ENCODE peak calls at places on chromosomes 12 and 14, in nine cellular contexts. One of them, this sample, is unnamed.

GRCh38 chr12:114163766-114164165 is 197.6 kb upstream of the RBM19 start:
- DNase-seq in activated naive CD8-positive, alpha-beta T cell treated with anti-CD3 and anti-CD28 coated beads, Interleukin-2, amount 10 ng/mL, durations not matched to agents 7 days and 5 days: no peak
- DNase-seq in SK-MEL-5: no peak
- DNase-seq in thoracic aorta: no peak
- DNase-seq in left colon: no peak
- DNase-seq in NCI-H1092 treated with DMSO at 0.1 percent for 48 hours: no peak
- DNase-seq in GDM1: no peak
- DNase-seq in stimulated activated CD4-positive, alpha-beta T cell treated with anti-CD3 and anti-CD28 coated beads, TNF-alpha, amount 100 ng/mL, for 4 hours: no peak
- DNase-seq in GM23338: no peak
- DNase-seq in this sample: no peak

GRCh38 chr12:77835982-77836381 is 5.3 kb downstream of the NAV3 start:
- DNase-seq in SK-MEL-5: no peak
- DNase-seq in GDM1: no peak
- DNase-seq in activated naive CD8-positive, alpha-beta T cell treated with anti-CD3 and anti-CD28 coated beads, Interleukin-2, amount 10 ng/mL, durations not matched to agents 7 days and 5 days: no peak
- DNase-seq in stimulated activated CD4-positive, alpha-beta T cell treated with anti-CD3 and anti-CD28 coated beads, TNF-alpha, amount 100 ng/mL, for 4 hours: no peak
- DNase-seq in thoracic aorta: no peak
- DNase-seq in left colon: no peak
- DNase-seq in NCI-H1092 treated with DMSO at 0.1 percent for 48 hours: no peak
- DNase-seq in GM23338: no peak
- DNase-seq in this sample: no peak

GRCh38 chr14:67674139-67674479 is 323 bp downstream of the VTI1B start:
- DNase-seq in GM23338: peak
- DNase-seq in SK-MEL-5: peak
- DNase-seq in thoracic aorta: no peak
- DNase-seq in NCI-H1092 treated with DMSO at 0.1 percent for 48 hours: peak
- DNase-seq in activated naive CD8-positive, alpha-beta T cell treated with anti-CD3 and anti-CD28 coated beads, Interleukin-2, amount 10 ng/mL, durations not matched to agents 7 days and 5 days: peak
- DNase-seq in GDM1: peak
- DNase-seq in stimulated activated CD4-positive, alpha-beta T cell treated with anti-CD3 and anti-CD28 coated beads, TNF-alpha, amount 100 ng/mL, for 4 hours: peak
- DNase-seq in left colon: peak
- DNase-seq in this sample: peak

GRCh38 chr14:101854366-101854765 is 92.9 kb downstream of the PPP2R5C start:
- DNase-seq in left colon: no peak
- DNase-seq in NCI-H1092 treated with DMSO at 0.1 percent for 48 hours: no peak
- DNase-seq in stimulated activated CD4-positive, alpha-beta T cell treated with anti-CD3 and anti-CD28 coated beads, TNF-alpha, amount 100 ng/mL, for 4 hours: no peak
- DNase-seq in SK-MEL-5: no peak
- DNase-seq in thoracic aorta: no peak
- DNase-seq in GDM1: peak
- DNase-seq in activated naive CD8-positive, alpha-beta T cell treated with anti-CD3 and anti-CD28 coated beads, Interleukin-2, amount 10 ng/mL, durations not matched to agents 7 days and 5 days: no peak
- DNase-seq in GM23338: no peak
- DNase-seq in this sample: no peak

GRCh38 chr14:103088921-103089320 is 4.9 kb downstream of the LBHD2 start:
- DNase-seq in stimulated activated CD4-positive, alpha-beta T cell treated with anti-CD3 and anti-CD28 coated beads, TNF-alpha, amount 100 ng/mL, for 4 hours: no peak
- DNase-seq in GM23338: no peak
- DNase-seq in GDM1: no peak
- DNase-seq in left colon: no peak
- DNase-seq in SK-MEL-5: no peak
- DNase-seq in NCI-H1092 treated with DMSO at 0.1 percent for 48 hours: no peak
- DNase-seq in activated naive CD8-positive, alpha-beta T cell treated with anti-CD3 and anti-CD28 coated beads, Interleukin-2, amount 10 ng/mL, durations not matched to agents 7 days and 5 days: no peak
- DNase-seq in thoracic aorta: no peak
- DNase-seq in this sample: no peak

GRCh38 chr12:86261606-86262005 is 5.4 kb upstream of the MGAT4C start:
- DNase-seq in left colon: no peak
- DNase-seq in activated naive CD8-positive, alpha-beta T cell treated with anti-CD3 and anti-CD28 coated beads, Interleukin-2, amount 10 ng/mL, durations not matched to agents 7 days and 5 days: no peak
- DNase-seq in thoracic aorta: no peak
- DNase-seq in stimulated activated CD4-positive, alpha-beta T cell treated with anti-CD3 and anti-CD28 coated beads, TNF-alpha, amount 100 ng/mL, for 4 hours: no peak
- DNase-seq in GM23338: peak
- DNase-seq in NCI-H1092 treated with DMSO at 0.1 percent for 48 hours: no peak
- DNase-seq in GDM1: no peak
- DNase-seq in SK-MEL-5: no peak
- DNase-seq in this sample: no peak

GRCh38 chr12:3489057-3489456 is 1.9 kb upstream of the PRMT8 start:
- DNase-seq in thoracic aorta: no peak
- DNase-seq in GM23338: no peak
- DNase-seq in SK-MEL-5: no peak
- DNase-seq in GDM1: no peak
- DNase-seq in stimulated activated CD4-positive, alpha-beta T cell treated with anti-CD3 and anti-CD28 coated beads, TNF-alpha, amount 100 ng/mL, for 4 hours: no peak
- DNase-seq in NCI-H1092 treated with DMSO at 0.1 percent for 48 hours: no peak
- DNase-seq in left colon: no peak
- DNase-seq in activated naive CD8-positive, alpha-beta T cell treated with anti-CD3 and anti-CD28 coated beads, Interleukin-2, amount 10 ng/mL, durations not matched to agents 7 days and 5 days: no peak
- DNase-seq in this sample: no peak

GRCh38 chr14:93073366-93073722 is 42.4 kb downstream of the ITPK1 start:
- DNase-seq in thoracic aorta: no peak
- DNase-seq in stimulated activated CD4-positive, alpha-beta T cell treated with anti-CD3 and anti-CD28 coated beads, TNF-alpha, amount 100 ng/mL, for 4 hours: no peak
- DNase-seq in NCI-H1092 treated with DMSO at 0.1 percent for 48 hours: no peak
- DNase-seq in left colon: no peak
- DNase-seq in GM23338: no peak
- DNase-seq in GDM1: no peak
- DNase-seq in activated naive CD8-positive, alpha-beta T cell treated with anti-CD3 and anti-CD28 coated beads, Interleukin-2, amount 10 ng/mL, durations not matched to agents 7 days and 5 days: no peak
- DNase-seq in SK-MEL-5: peak
- DNase-seq in this sample: no peak

GRCh38 chr12:94095618-94096017 is 52.8 kb upstream of the PLXNC1 start:
- DNase-seq in left colon: no peak
- DNase-seq in GDM1: no peak
- DNase-seq in NCI-H1092 treated with DMSO at 0.1 percent for 48 hours: no peak
- DNase-seq in GM23338: no peak
- DNase-seq in activated naive CD8-positive, alpha-beta T cell treated with anti-CD3 and anti-CD28 coated beads, Interleukin-2, amount 10 ng/mL, durations not matched to agents 7 days and 5 days: no peak
- DNase-seq in thoracic aorta: no peak
- DNase-seq in SK-MEL-5: no peak
- DNase-seq in stimulated activated CD4-positive, alpha-beta T cell treated with anti-CD3 and anti-CD28 coated beads, TNF-alpha, amount 100 ng/mL, for 4 hours: no peak
- DNase-seq in this sample: no peak

GRCh38 chr14:67370830-67371229 is 10.7 kb downstream of the EIF2S1 start:
- DNase-seq in SK-MEL-5: no peak
- DNase-seq in left colon: no peak
- DNase-seq in GDM1: no peak
- DNase-seq in stimulated activated CD4-positive, alpha-beta T cell treated with anti-CD3 and anti-CD28 coated beads, TNF-alpha, amount 100 ng/mL, for 4 hours: no peak
- DNase-seq in GM23338: no peak
- DNase-seq in thoracic aorta: no peak
- DNase-seq in NCI-H1092 treated with DMSO at 0.1 percent for 48 hours: no peak
- DNase-seq in activated naive CD8-positive, alpha-beta T cell treated with anti-CD3 and anti-CD28 coated beads, Interleukin-2, amount 10 ng/mL, durations not matched to agents 7 days and 5 days: no peak
- DNase-seq in this sample: no peak

GRCh38 chr14:54603362-54603761 is 36.4 kb downstream of the SAMD4A start:
- DNase-seq in GDM1: no peak
- DNase-seq in NCI-H1092 treated with DMSO at 0.1 percent for 48 hours: no peak
- DNase-seq in SK-MEL-5: no peak
- DNase-seq in left colon: no peak
- DNase-seq in activated naive CD8-positive, alpha-beta T cell treated with anti-CD3 and anti-CD28 coated beads, Interleukin-2, amount 10 ng/mL, durations not matched to agents 7 days and 5 days: no peak
- DNase-seq in stimulated activated CD4-positive, alpha-beta T cell treated with anti-CD3 and anti-CD28 coated beads, TNF-alpha, amount 100 ng/mL, for 4 hours: no peak
- DNase-seq in thoracic aorta: no peak
- DNase-seq in GM23338: no peak
- DNase-seq in this sample: no peak

GRCh38 chr12:42904683-42905418 is 315.3 kb upstream of the PRICKLE1 start:
- DNase-seq in stimulated activated CD4-positive, alpha-beta T cell treated with anti-CD3 and anti-CD28 coated beads, TNF-alpha, amount 100 ng/mL, for 4 hours: no peak
- DNase-seq in NCI-H1092 treated with DMSO at 0.1 percent for 48 hours: no peak
- DNase-seq in GDM1: no peak
- DNase-seq in thoracic aorta: no peak
- DNase-seq in GM23338: no peak
- DNase-seq in left colon: no peak
- DNase-seq in activated naive CD8-positive, alpha-beta T cell treated with anti-CD3 and anti-CD28 coated beads, Interleukin-2, amount 10 ng/mL, durations not matched to agents 7 days and 5 days: no peak
- DNase-seq in SK-MEL-5: no peak
- DNase-seq in this sample: no peak

GRCh38 chr12:53825246-53826081 is 73.7 kb upstream of the CISTR start:
- DNase-seq in GDM1: no peak
- DNase-seq in thoracic aorta: no peak
- DNase-seq in stimulated activated CD4-positive, alpha-beta T cell treated with anti-CD3 and anti-CD28 coated beads, TNF-alpha, amount 100 ng/mL, for 4 hours: no peak
- DNase-seq in NCI-H1092 treated with DMSO at 0.1 percent for 48 hours: no peak
- DNase-seq in left colon: no peak
- DNase-seq in SK-MEL-5: no peak
- DNase-seq in activated naive CD8-positive, alpha-beta T cell treated with anti-CD3 and anti-CD28 coated beads, Interleukin-2, amount 10 ng/mL, durations not matched to agents 7 days and 5 days: no peak
- DNase-seq in GM23338: no peak
- DNase-seq in this sample: no peak

GRCh38 chr12:51351913-51352532 is 5.5 kb upstream of the CELA1 start:
- DNase-seq in thoracic aorta: no peak
- DNase-seq in GDM1: peak
- DNase-seq in stimulated activated CD4-positive, alpha-beta T cell treated with anti-CD3 and anti-CD28 coated beads, TNF-alpha, amount 100 ng/mL, for 4 hours: no peak
- DNase-seq in NCI-H1092 treated with DMSO at 0.1 percent for 48 hours: peak
- DNase-seq in GM23338: peak
- DNase-seq in activated naive CD8-positive, alpha-beta T cell treated with anti-CD3 and anti-CD28 coated beads, Interleukin-2, amount 10 ng/mL, durations not matched to agents 7 days and 5 days: peak
- DNase-seq in left colon: no peak
- DNase-seq in SK-MEL-5: peak
- DNase-seq in this sample: no peak

GRCh38 chr14:55794655-55795583 is 214.9 kb downstream of the KTN1 start:
- DNase-seq in stimulated activated CD4-positive, alpha-beta T cell treated with anti-CD3 and anti-CD28 coated beads, TNF-alpha, amount 100 ng/mL, for 4 hours: no peak
- DNase-seq in activated naive CD8-positive, alpha-beta T cell treated with anti-CD3 and anti-CD28 coated beads, Interleukin-2, amount 10 ng/mL, durations not matched to agents 7 days and 5 days: no peak
- DNase-seq in GDM1: no peak
- DNase-seq in SK-MEL-5: peak
- DNase-seq in NCI-H1092 treated with DMSO at 0.1 percent for 48 hours: no peak
- DNase-seq in thoracic aorta: no peak
- DNase-seq in left colon: peak
- DNase-seq in GM23338: no peak
- DNase-seq in this sample: no peak

GRCh38 chr14:104319489-104320241 is 181.3 kb downstream of the KIF26A start:
- DNase-seq in GM23338: no peak
- DNase-seq in activated naive CD8-positive, alpha-beta T cell treated with anti-CD3 and anti-CD28 coated beads, Interleukin-2, amount 10 ng/mL, durations not matched to agents 7 days and 5 days: peak
- DNase-seq in NCI-H1092 treated with DMSO at 0.1 percent for 48 hours: no peak
- DNase-seq in GDM1: no peak
- DNase-seq in SK-MEL-5: no peak
- DNase-seq in left colon: peak
- DNase-seq in stimulated activated CD4-positive, alpha-beta T cell treated with anti-CD3 and anti-CD28 coated beads, TNF-alpha, amount 100 ng/mL, for 4 hours: no peak
- DNase-seq in thoracic aorta: no peak
- DNase-seq in this sample: peak

GRCh38 chr14:60648934-60649814 is at the start of gene SIX1:
- DNase-seq in NCI-H1092 treated with DMSO at 0.1 percent for 48 hours: peak
- DNase-seq in SK-MEL-5: peak
- DNase-seq in GDM1: no peak
- DNase-seq in left colon: no peak
- DNase-seq in stimulated activated CD4-positive, alpha-beta T cell treated with anti-CD3 and anti-CD28 coated beads, TNF-alpha, amount 100 ng/mL, for 4 hours: no peak
- DNase-seq in thoracic aorta: no peak
- DNase-seq in GM23338: peak
- DNase-seq in activated naive CD8-positive, alpha-beta T cell treated with anti-CD3 and anti-CD28 coated beads, Interleukin-2, amount 10 ng/mL, durations not matched to agents 7 days and 5 days: peak
- DNase-seq in this sample: peak

GRCh38 chr14:24283796-24284460 is 12.5 kb upstream of the RABGGTA start:
- DNase-seq in NCI-H1092 treated with DMSO at 0.1 percent for 48 hours: no peak
- DNase-seq in GDM1: no peak
- DNase-seq in activated naive CD8-positive, alpha-beta T cell treated with anti-CD3 and anti-CD28 coated beads, Interleukin-2, amount 10 ng/mL, durations not matched to agents 7 days and 5 days: no peak
- DNase-seq in thoracic aorta: no peak
- DNase-seq in GM23338: no peak
- DNase-seq in stimulated activated CD4-positive, alpha-beta T cell treated with anti-CD3 and anti-CD28 coated beads, TNF-alpha, amount 100 ng/mL, for 4 hours: no peak
- DNase-seq in left colon: no peak
- DNase-seq in SK-MEL-5: no peak
- DNase-seq in this sample: no peak

GRCh38 chr12:131636266-131636665 is 74.6 kb upstream of the SFSWAP start:
- DNase-seq in SK-MEL-5: no peak
- DNase-seq in stimulated activated CD4-positive, alpha-beta T cell treated with anti-CD3 and anti-CD28 coated beads, TNF-alpha, amount 100 ng/mL, for 4 hours: no peak
- DNase-seq in left colon: no peak
- DNase-seq in activated naive CD8-positive, alpha-beta T cell treated with anti-CD3 and anti-CD28 coated beads, Interleukin-2, amount 10 ng/mL, durations not matched to agents 7 days and 5 days: no peak
- DNase-seq in NCI-H1092 treated with DMSO at 0.1 percent for 48 hours: no peak
- DNase-seq in GM23338: no peak
- DNase-seq in GDM1: no peak
- DNase-seq in thoracic aorta: no peak
- DNase-seq in this sample: no peak

GRCh38 chr14:71322660-71323250 is 415.5 kb downstream of the PCNX1 start:
- DNase-seq in NCI-H1092 treated with DMSO at 0.1 percent for 48 hours: no peak
- DNase-seq in left colon: no peak
- DNase-seq in SK-MEL-5: peak
- DNase-seq in thoracic aorta: no peak
- DNase-seq in stimulated activated CD4-positive, alpha-beta T cell treated with anti-CD3 and anti-CD28 coated beads, TNF-alpha, amount 100 ng/mL, for 4 hours: no peak
- DNase-seq in activated naive CD8-positive, alpha-beta T cell treated with anti-CD3 and anti-CD28 coated beads, Interleukin-2, amount 10 ng/mL, durations not matched to agents 7 days and 5 days: no peak
- DNase-seq in GDM1: peak
- DNase-seq in GM23338: no peak
- DNase-seq in this sample: no peak

GRCh38 chr14:67405771-67406170 is 6.2 kb downstream of the PLEK2 start:
- DNase-seq in NCI-H1092 treated with DMSO at 0.1 percent for 48 hours: no peak
- DNase-seq in GM23338: no peak
- DNase-seq in thoracic aorta: no peak
- DNase-seq in left colon: no peak
- DNase-seq in stimulated activated CD4-positive, alpha-beta T cell treated with anti-CD3 and anti-CD28 coated beads, TNF-alpha, amount 100 ng/mL, for 4 hours: no peak
- DNase-seq in GDM1: no peak
- DNase-seq in SK-MEL-5: no peak
- DNase-seq in activated naive CD8-positive, alpha-beta T cell treated with anti-CD3 and anti-CD28 coated beads, Interleukin-2, amount 10 ng/mL, durations not matched to agents 7 days and 5 days: no peak
- DNase-seq in this sample: no peak

GRCh38 chr12:122452701-122453285 is 30.3 kb upstream of the CLIP1 start:
- DNase-seq in NCI-H1092 treated with DMSO at 0.1 percent for 48 hours: no peak
- DNase-seq in activated naive CD8-positive, alpha-beta T cell treated with anti-CD3 and anti-CD28 coated beads, Interleukin-2, amount 10 ng/mL, durations not matched to agents 7 days and 5 days: peak
- DNase-seq in stimulated activated CD4-positive, alpha-beta T cell treated with anti-CD3 and anti-CD28 coated beads, TNF-alpha, amount 100 ng/mL, for 4 hours: no peak
- DNase-seq in SK-MEL-5: no peak
- DNase-seq in GM23338: no peak
- DNase-seq in left colon: no peak
- DNase-seq in GDM1: no peak
- DNase-seq in thoracic aorta: no peak
- DNase-seq in this sample: no peak

GRCh38 chr12:7129647-7130536 is at the start of gene CLSTN3:
- DNase-seq in GM23338: peak
- DNase-seq in left colon: peak
- DNase-seq in NCI-H1092 treated with DMSO at 0.1 percent for 48 hours: peak
- DNase-seq in activated naive CD8-positive, alpha-beta T cell treated with anti-CD3 and anti-CD28 coated beads, Interleukin-2, amount 10 ng/mL, durations not matched to agents 7 days and 5 days: peak
- DNase-seq in GDM1: peak
- DNase-seq in stimulated activated CD4-positive, alpha-beta T cell treated with anti-CD3 and anti-CD28 coated beads, TNF-alpha, amount 100 ng/mL, for 4 hours: peak
- DNase-seq in SK-MEL-5: peak
- DNase-seq in thoracic aorta: peak
- DNase-seq in this sample: peak

GRCh38 chr12:76345569-76345968 is 2.6 kb downstream of the BBS10 start:
- DNase-seq in left colon: no peak
- DNase-seq in stimulated activated CD4-positive, alpha-beta T cell treated with anti-CD3 and anti-CD28 coated beads, TNF-alpha, amount 100 ng/mL, for 4 hours: no peak
- DNase-seq in GM23338: no peak
- DNase-seq in GDM1: no peak
- DNase-seq in SK-MEL-5: no peak
- DNase-seq in thoracic aorta: no peak
- DNase-seq in NCI-H1092 treated with DMSO at 0.1 percent for 48 hours: no peak
- DNase-seq in activated naive CD8-positive, alpha-beta T cell treated with anti-CD3 and anti-CD28 coated beads, Interleukin-2, amount 10 ng/mL, durations not matched to agents 7 days and 5 days: no peak
- DNase-seq in this sample: no peak

GRCh38 chr12:90407841-90408240 is 547.1 kb downstream of the CCER1 start:
- DNase-seq in GDM1: no peak
- DNase-seq in stimulated activated CD4-positive, alpha-beta T cell treated with anti-CD3 and anti-CD28 coated beads, TNF-alpha, amount 100 ng/mL, for 4 hours: no peak
- DNase-seq in SK-MEL-5: peak
- DNase-seq in activated naive CD8-positive, alpha-beta T cell treated with anti-CD3 and anti-CD28 coated beads, Interleukin-2, amount 10 ng/mL, durations not matched to agents 7 days and 5 days: no peak
- DNase-seq in thoracic aorta: no peak
- DNase-seq in NCI-H1092 treated with DMSO at 0.1 percent for 48 hours: no peak
- DNase-seq in GM23338: peak
- DNase-seq in left colon: no peak
- DNase-seq in this sample: no peak

GRCh38 chr12:103840399-103840880 is 594 bp downstream of the NT5DC3 start:
- DNase-seq in SK-MEL-5: no peak
- DNase-seq in stimulated activated CD4-positive, alpha-beta T cell treated with anti-CD3 and anti-CD28 coated beads, TNF-alpha, amount 100 ng/mL, for 4 hours: no peak
- DNase-seq in thoracic aorta: peak
- DNase-seq in GDM1: no peak
- DNase-seq in NCI-H1092 treated with DMSO at 0.1 percent for 48 hours: no peak
- DNase-seq in GM23338: no peak
- DNase-seq in activated naive CD8-positive, alpha-beta T cell treated with anti-CD3 and anti-CD28 coated beads, Interleukin-2, amount 10 ng/mL, durations not matched to agents 7 days and 5 days: no peak
- DNase-seq in left colon: peak
- DNase-seq in this sample: peak

GRCh38 chr14:23358042-23358441 is 5.4 kb upstream of the SLC22A17 start:
- DNase-seq in GDM1: no peak
- DNase-seq in NCI-H1092 treated with DMSO at 0.1 percent for 48 hours: no peak
- DNase-seq in activated naive CD8-positive, alpha-beta T cell treated with anti-CD3 and anti-CD28 coated beads, Interleukin-2, amount 10 ng/mL, durations not matched to agents 7 days and 5 days: no peak
- DNase-seq in thoracic aorta: no peak
- DNase-seq in stimulated activated CD4-positive, alpha-beta T cell treated with anti-CD3 and anti-CD28 coated beads, TNF-alpha, amount 100 ng/mL, for 4 hours: no peak
- DNase-seq in left colon: no peak
- DNase-seq in SK-MEL-5: no peak
- DNase-seq in GM23338: no peak
- DNase-seq in this sample: no peak

GRCh38 chr14:55699131-55700057 is 119.4 kb downstream of the KTN1 start:
- DNase-seq in GM23338: peak
- DNase-seq in GDM1: no peak
- DNase-seq in left colon: peak
- DNase-seq in activated naive CD8-positive, alpha-beta T cell treated with anti-CD3 and anti-CD28 coated beads, Interleukin-2, amount 10 ng/mL, durations not matched to agents 7 days and 5 days: no peak
- DNase-seq in thoracic aorta: no peak
- DNase-seq in stimulated activated CD4-positive, alpha-beta T cell treated with anti-CD3 and anti-CD28 coated beads, TNF-alpha, amount 100 ng/mL, for 4 hours: no peak
- DNase-seq in SK-MEL-5: no peak
- DNase-seq in NCI-H1092 treated with DMSO at 0.1 percent for 48 hours: no peak
- DNase-seq in this sample: no peak

GRCh38 chr12:67669217-67669924 is 20.8 kb downstream of the DYRK2 start:
- DNase-seq in thoracic aorta: no peak
- DNase-seq in GM23338: no peak
- DNase-seq in activated naive CD8-positive, alpha-beta T cell treated with anti-CD3 and anti-CD28 coated beads, Interleukin-2, amount 10 ng/mL, durations not matched to agents 7 days and 5 days: no peak
- DNase-seq in stimulated activated CD4-positive, alpha-beta T cell treated with anti-CD3 and anti-CD28 coated beads, TNF-alpha, amount 100 ng/mL, for 4 hours: no peak
- DNase-seq in left colon: no peak
- DNase-seq in GDM1: no peak
- DNase-seq in NCI-H1092 treated with DMSO at 0.1 percent for 48 hours: no peak
- DNase-seq in SK-MEL-5: no peak
- DNase-seq in this sample: no peak

GRCh38 chr14:58747181-58747580 is 109.4 kb downstream of the DACT1 start:
- DNase-seq in GM23338: no peak
- DNase-seq in GDM1: no peak
- DNase-seq in activated naive CD8-positive, alpha-beta T cell treated with anti-CD3 and anti-CD28 coated beads, Interleukin-2, amount 10 ng/mL, durations not matched to agents 7 days and 5 days: no peak
- DNase-seq in left colon: peak
- DNase-seq in NCI-H1092 treated with DMSO at 0.1 percent for 48 hours: no peak
- DNase-seq in thoracic aorta: no peak
- DNase-seq in SK-MEL-5: no peak
- DNase-seq in stimulated activated CD4-positive, alpha-beta T cell treated with anti-CD3 and anti-CD28 coated beads, TNF-alpha, amount 100 ng/mL, for 4 hours: no peak
- DNase-seq in this sample: peak

GRCh38 chr12:53750812-53751335 is 905 bp downstream of the CISTR start:
- DNase-seq in left colon: no peak
- DNase-seq in GM23338: peak
- DNase-seq in GDM1: no peak
- DNase-seq in NCI-H1092 treated with DMSO at 0.1 percent for 48 hours: peak
- DNase-seq in SK-MEL-5: no peak
- DNase-seq in stimulated activated CD4-positive, alpha-beta T cell treated with anti-CD3 and anti-CD28 coated beads, TNF-alpha, amount 100 ng/mL, for 4 hours: no peak
- DNase-seq in activated naive CD8-positive, alpha-beta T cell treated with anti-CD3 and anti-CD28 coated beads, Interleukin-2, amount 10 ng/mL, durations not matched to agents 7 days and 5 days: no peak
- DNase-seq in thoracic aorta: no peak
- DNase-seq in this sample: no peak